ENCODE peak calls at places on chromosomes 11 and 22, in ten cellular contexts. S, C, K, I, J, M, G, B, V and W are unnamed samples.
A peak's percentile ranks its signal among the peaks of the same experiment; 100 is the strongest.

GRCh38 chr11:128061321-128061871 is 526.0 kb downstream of the ETS1 start:
- DNase-seq in C (no peak), G (no peak), S (no peak), I (no peak), B (no peak), K (no peak), M (peak; percentile 23), J (no peak), V (no peak), W (no peak)

GRCh38 chr11:27720277-27720830 is 20.1 kb upstream of the BDNF start:
- DNase-seq in V (peak; percentile 77), S (no peak), M (peak; percentile 79), G (peak; percentile 45), B (no peak), J (no peak), C (peak; percentile 67), K (no peak), I (no peak), W (no peak)

GRCh38 chr11:20156280-20156875 is 3.9 kb downstream of the DBX1 start:
- DNase-seq in J (no peak), C (no peak), B (peak; percentile 67), K (peak; percentile 14), I (no peak), S (no peak), G (no peak), M (peak; percentile 54), V (no peak), W (no peak)

GRCh38 chr22:49351761-49352221 is 475.9 kb downstream of the BRD1 start:
- DNase-seq in V (no peak), B (no peak), K (no peak), S (no peak), M (no peak), J (peak; percentile 22), I (no peak), C (no peak), G (no peak), W (no peak)

GRCh38 chr11:116517077-116517476 is 255.7 kb downstream of the BUD13 start:
- DNase-seq in J (peak; percentile 22), B (no peak), S (no peak), M (no peak), V (no peak), C (no peak), I (no peak), G (no peak), K (no peak), W (no peak)

GRCh38 chr11:2586091-2586792 is 113.6 kb downstream of the KCNQ1OT1 start:
- DNase-seq in B (no peak), M (no peak), I (no peak), V (no peak), S (peak; percentile 45), K (peak; percentile 10), G (no peak), J (peak; percentile 13), C (no peak), W (no peak)

GRCh38 chr11:130414107-130415088 is 14.0 kb downstream of the ADAMTS8 start:
- DNase-seq in J (no peak), M (no peak), B (no peak), K (no peak), C (no peak), I (no peak), G (no peak), S (no peak), V (peak; percentile 49), W (no peak)

GRCh38 chr11:105315287-105315686 is 175.7 kb upstream of the CARD18 start:
- DNase-seq in J (no peak), K (no peak), V (no peak), M (peak; percentile 45), S (no peak), I (no peak), G (no peak), C (no peak), B (no peak), W (no peak)

GRCh38 chr22:47062126-47062525 is 299.7 kb downstream of the TBC1D22A start:
- DNase-seq in M (no peak), J (no peak), I (no peak), K (no peak), B (no peak), S (no peak), G (peak; percentile 64), C (no peak), V (no peak), W (no peak)

GRCh38 chr11:123093686-123094085 is 31.8 kb upstream of the HSPA8 start:
- DNase-seq in C (no peak), K (no peak), S (no peak), J (no peak), G (no peak), M (no peak), V (no peak), I (no peak), B (no peak), W (no peak)

GRCh38 chr22:44147821-44148574 is 32.7 kb upstream of the PARVG start:
- DNase-seq in J (no peak), G (no peak), B (no peak), M (peak; percentile 98), V (peak; percentile 16), I (no peak), C (no peak), S (no peak), K (no peak), W (no peak)

GRCh38 chr11:113849713-113850112 is 25.7 kb downstream of the USP28 start:
- DNase-seq in B (no peak), G (no peak), V (no peak), I (no peak), J (no peak), M (peak; percentile 21), C (no peak), S (no peak), K (no peak), W (no peak)

GRCh38 chr22:35065796-35066218 is at the start of gene ISX:
- DNase-seq in J (no peak), I (no peak), G (no peak), K (no peak), M (no peak), B (no peak), S (no peak), C (no peak), V (no peak), W (no peak)

GRCh38 chr22:47632646-47633045 is 870.2 kb downstream of the TBC1D22A start:
- DNase-seq in V (no peak), B (no peak), K (no peak), S (no peak), I (no peak), C (no peak), G (no peak), M (no peak), J (peak; percentile 5), W (no peak)

GRCh38 chr11:126840201-126840886 is 160.2 kb downstream of the KIRREL3 start:
- DNase-seq in V (peak; percentile 82), C (no peak), I (no peak), S (no peak), J (no peak), G (no peak), B (no peak), M (no peak), K (no peak), W (no peak)

GRCh38 chr11:6219359-6219758 is 14.0 kb downstream of the C11orf42 start:
- DNase-seq in K (peak; percentile 26), V (peak; percentile 98), G (no peak), M (peak; percentile 82), J (no peak), S (no peak), C (no peak), B (no peak), I (no peak), W (no peak)

GRCh38 chr11:71410363-71410966 is 37.7 kb downstream of the DHCR7 start:
- DNase-seq in C (no peak), S (no peak), G (no peak), V (no peak), K (no peak), M (no peak), B (no peak), I (no peak), J (no peak), W (no peak)

GRCh38 chr22:42548597-42549328 is 5.0 kb upstream of the SERHL2 start:
- DNase-seq in M (peak; percentile 60), V (no peak), K (no peak), C (no peak), B (no peak), J (no peak), G (no peak), I (no peak), S (no peak), W (no peak)

GRCh38 chr11:61907871-61908729 is 9.3 kb downstream of the RAB3IL1 start:
- DNase-seq in C (no peak), J (no peak), S (peak; percentile 39), V (no peak), G (no peak), B (no peak), K (peak; percentile 9), I (no peak), M (no peak), W (no peak)

GRCh38 chr11:17585911-17586695 is 39.0 kb downstream of the OTOG start:
- DNase-seq in B (no peak), K (no peak), I (no peak), G (no peak), C (no peak), M (no peak), J (no peak), V (no peak), S (no peak), W (no peak)

GRCh38 chr22:45997077-45997774 is 20.3 kb upstream of the WNT7B start:
- DNase-seq in M (peak; percentile 48), G (peak; percentile 70), V (peak; percentile 97), C (no peak), K (peak; percentile 91), J (peak; percentile 63), S (peak; percentile 87), I (peak; percentile 77), B (no peak), W (peak; percentile 69)

GRCh38 chr11:134536677-134537076 is 124.6 kb upstream of the B3GAT1 start:
- DNase-seq in I (no peak), G (no peak), J (no peak), B (no peak), V (no peak), C (no peak), S (no peak), M (no peak), K (no peak), W (no peak)
- H3K4me3 ChIP-seq in I (no peak overlapping the region), G (no peak overlapping the region), J (no peak overlapping the region), B (no peak overlapping the region), V (no peak overlapping the region), C (no peak overlapping the region), S (no peak overlapping the region), M (no peak overlapping the region), K (no peak overlapping the region), W (no peak overlapping the region)

GRCh38 chr11:66862559-66863037 is 5.7 kb downstream of the LRFN4 start:
- DNase-seq in B (no peak), G (no peak), K (no peak), I (no peak), V (no peak), S (no peak), M (no peak), J (no peak), C (no peak), W (no peak)
- H3K4me3 ChIP-seq in B (no peak overlapping the region), G (no peak overlapping the region), K (no peak overlapping the region), I (no peak overlapping the region), V (no peak overlapping the region), S (no peak overlapping the region), M (no peak overlapping the region), J (no peak overlapping the region), C (no peak overlapping the region), W (no peak overlapping the region)

GRCh38 chr11:749731-750130 is 2.5 kb downstream of the TALDO1 start:
- DNase-seq in G (no peak), B (no peak), M (no peak), K (no peak), S (no peak), I (no peak), C (no peak), V (peak; percentile 36), J (no peak), W (no peak)
- H3K4me3 ChIP-seq in G (no peak overlapping the region), B (no peak overlapping the region), M (no peak overlapping the region), K (peak overlapping the region; percentile 94), S (no peak overlapping the region), I (no peak overlapping the region), C (peak overlapping the region; percentile 99), V (no peak overlapping the region), J (no peak overlapping the region), W (no peak overlapping the region)

GRCh38 chr22:23837911-23838685 is 708 bp downstream of the DERL3 start:
- DNase-seq in I (no peak), B (no peak), G (peak; percentile 43), C (no peak), K (peak; percentile 9), M (peak; percentile 29), S (peak; percentile 56), V (no peak), J (no peak), W (no peak)
- H3K4me3 ChIP-seq in I (peak overlapping the region; percentile 54), B (peak overlapping the region; percentile 83), G (peak overlapping the region; percentile 72), C (peak overlapping the region; percentile 35), K (peak overlapping the region; percentile 60), M (no peak overlapping the region), S (peak overlapping the region; percentile 56), V (no peak overlapping the region), J (peak overlapping the region; percentile 50), W (peak overlapping the region; percentile 77)